ENCODE peak calls at places on chromosomes 13 and 19, in ten cellular contexts. One of them, this sample, is unnamed. For H3K4me1, the result is how much of the 10 kb centered on the place peaks cover.

GRCh38 chr13:110201114-110201513 is 105.8 kb downstream of the COL4A1 start:
- DNase-seq in A549: no peak
- DNase-seq in OCI-LY7: no peak
- DNase-seq in pancreas: no peak
- DNase-seq in cardiac muscle cell: no peak
- DNase-seq in endodermal cell: no peak
- DNase-seq in mucosa of descending colon: no peak
- DNase-seq in endothelial cell of umbilical vein: no peak
- DNase-seq in esophagus squamous epithelium: no peak
- DNase-seq in tibial nerve: no peak
- DNase-seq in this sample: no peak

GRCh38 chr13:113103646-113104045 is 1.9 kb upstream of the F7 start:
- DNase-seq in mucosa of descending colon: no peak
- DNase-seq in pancreas: no peak
- DNase-seq in endothelial cell of umbilical vein: no peak
- DNase-seq in tibial nerve: no peak
- DNase-seq in cardiac muscle cell: no peak
- DNase-seq in OCI-LY7: no peak
- DNase-seq in A549: no peak
- DNase-seq in endodermal cell: no peak
- DNase-seq in esophagus squamous epithelium: no peak
- DNase-seq in this sample: no peak

GRCh38 chr19:30407310-30407709 is 35.1 kb downstream of the ZNF536 start:
- DNase-seq in endodermal cell: no peak
- DNase-seq in endothelial cell of umbilical vein: no peak
- DNase-seq in mucosa of descending colon: no peak
- DNase-seq in pancreas: no peak
- DNase-seq in cardiac muscle cell: no peak
- DNase-seq in OCI-LY7: no peak
- DNase-seq in A549: no peak
- DNase-seq in tibial nerve: no peak
- DNase-seq in esophagus squamous epithelium: no peak
- DNase-seq in this sample: no peak

GRCh38 chr13:104553156-104553555 is 1486.9 kb upstream of the SLC10A2 start:
- DNase-seq in endodermal cell: no peak
- DNase-seq in A549: no peak
- DNase-seq in OCI-LY7: no peak
- DNase-seq in tibial nerve: no peak
- DNase-seq in mucosa of descending colon: no peak
- DNase-seq in pancreas: no peak
- DNase-seq in cardiac muscle cell: no peak
- DNase-seq in esophagus squamous epithelium: no peak
- DNase-seq in endothelial cell of umbilical vein: peak
- DNase-seq in this sample: no peak

GRCh38 chr19:13843104-13843921 is 33.6 kb upstream of the NANOS3 start:
- DNase-seq in OCI-LY7: no peak
- DNase-seq in cardiac muscle cell: peak
- DNase-seq in endodermal cell: peak
- DNase-seq in esophagus squamous epithelium: no peak
- DNase-seq in A549: peak
- DNase-seq in endothelial cell of umbilical vein: peak
- DNase-seq in pancreas: peak
- DNase-seq in tibial nerve: no peak
- DNase-seq in mucosa of descending colon: peak
- DNase-seq in this sample: no peak

GRCh38 chr19:46608178-46608577 is 7.0 kb downstream of the CALM3 start:
- DNase-seq in pancreas: no peak
- DNase-seq in mucosa of descending colon: peak
- DNase-seq in endothelial cell of umbilical vein: no peak
- DNase-seq in cardiac muscle cell: no peak
- DNase-seq in OCI-LY7: no peak
- DNase-seq in A549: no peak
- DNase-seq in tibial nerve: no peak
- DNase-seq in esophagus squamous epithelium: no peak
- DNase-seq in endodermal cell: peak
- DNase-seq in this sample: peak

GRCh38 chr13:114124921-114125320 is 7.5 kb downstream of the RASA3 start:
- DNase-seq in endothelial cell of umbilical vein: no peak
- DNase-seq in endodermal cell: no peak
- DNase-seq in esophagus squamous epithelium: no peak
- DNase-seq in A549: no peak
- DNase-seq in mucosa of descending colon: no peak
- DNase-seq in cardiac muscle cell: no peak
- DNase-seq in pancreas: no peak
- DNase-seq in OCI-LY7: no peak
- DNase-seq in tibial nerve: no peak
- DNase-seq in this sample: no peak

GRCh38 chr19:14091885-14092462 is 1.4 kb upstream of the SAMD1 start:
- DNase-seq in OCI-LY7: peak
- DNase-seq in A549: no peak
- DNase-seq in endodermal cell: peak
- DNase-seq in esophagus squamous epithelium: no peak
- DNase-seq in endothelial cell of umbilical vein: no peak
- DNase-seq in tibial nerve: no peak
- DNase-seq in mucosa of descending colon: no peak
- DNase-seq in pancreas: peak
- DNase-seq in cardiac muscle cell: no peak
- DNase-seq in this sample: no peak

GRCh38 chr19:11140896-11141295 is 14.7 kb downstream of the SPC24 start:
- DNase-seq in endothelial cell of umbilical vein: no peak
- DNase-seq in OCI-LY7: no peak
- DNase-seq in mucosa of descending colon: no peak
- DNase-seq in cardiac muscle cell: no peak
- DNase-seq in endodermal cell: no peak
- DNase-seq in pancreas: no peak
- DNase-seq in tibial nerve: no peak
- DNase-seq in A549: no peak
- DNase-seq in esophagus squamous epithelium: no peak
- DNase-seq in this sample: no peak

GRCh38 chr19:11137542-11138384 is 17.8 kb downstream of the SPC24 start:
- DNase-seq in A549: peak
- DNase-seq in esophagus squamous epithelium: no peak
- DNase-seq in OCI-LY7: peak
- DNase-seq in endothelial cell of umbilical vein: peak
- DNase-seq in pancreas: peak
- DNase-seq in endodermal cell: peak
- DNase-seq in cardiac muscle cell: peak
- DNase-seq in tibial nerve: peak
- DNase-seq in mucosa of descending colon: peak
- DNase-seq in this sample: peak

GRCh38 chr19:11136400-11137101 is 19.0 kb downstream of the SPC24 start:
- DNase-seq in OCI-LY7: no peak
- DNase-seq in endodermal cell: no peak
- DNase-seq in pancreas: no peak
- DNase-seq in esophagus squamous epithelium: no peak
- DNase-seq in tibial nerve: no peak
- DNase-seq in endothelial cell of umbilical vein: no peak
- DNase-seq in cardiac muscle cell: no peak
- DNase-seq in mucosa of descending colon: no peak
- DNase-seq in A549: no peak
- DNase-seq in this sample: no peak

GRCh38 chr19:11141937-11142527 is 13.6 kb downstream of the SPC24 start:
- DNase-seq in esophagus squamous epithelium: no peak
- DNase-seq in pancreas: no peak
- DNase-seq in endothelial cell of umbilical vein: no peak
- DNase-seq in mucosa of descending colon: no peak
- DNase-seq in A549: peak
- DNase-seq in endodermal cell: peak
- DNase-seq in OCI-LY7: no peak
- DNase-seq in cardiac muscle cell: no peak
- DNase-seq in tibial nerve: no peak
- DNase-seq in this sample: no peak

DNA sequence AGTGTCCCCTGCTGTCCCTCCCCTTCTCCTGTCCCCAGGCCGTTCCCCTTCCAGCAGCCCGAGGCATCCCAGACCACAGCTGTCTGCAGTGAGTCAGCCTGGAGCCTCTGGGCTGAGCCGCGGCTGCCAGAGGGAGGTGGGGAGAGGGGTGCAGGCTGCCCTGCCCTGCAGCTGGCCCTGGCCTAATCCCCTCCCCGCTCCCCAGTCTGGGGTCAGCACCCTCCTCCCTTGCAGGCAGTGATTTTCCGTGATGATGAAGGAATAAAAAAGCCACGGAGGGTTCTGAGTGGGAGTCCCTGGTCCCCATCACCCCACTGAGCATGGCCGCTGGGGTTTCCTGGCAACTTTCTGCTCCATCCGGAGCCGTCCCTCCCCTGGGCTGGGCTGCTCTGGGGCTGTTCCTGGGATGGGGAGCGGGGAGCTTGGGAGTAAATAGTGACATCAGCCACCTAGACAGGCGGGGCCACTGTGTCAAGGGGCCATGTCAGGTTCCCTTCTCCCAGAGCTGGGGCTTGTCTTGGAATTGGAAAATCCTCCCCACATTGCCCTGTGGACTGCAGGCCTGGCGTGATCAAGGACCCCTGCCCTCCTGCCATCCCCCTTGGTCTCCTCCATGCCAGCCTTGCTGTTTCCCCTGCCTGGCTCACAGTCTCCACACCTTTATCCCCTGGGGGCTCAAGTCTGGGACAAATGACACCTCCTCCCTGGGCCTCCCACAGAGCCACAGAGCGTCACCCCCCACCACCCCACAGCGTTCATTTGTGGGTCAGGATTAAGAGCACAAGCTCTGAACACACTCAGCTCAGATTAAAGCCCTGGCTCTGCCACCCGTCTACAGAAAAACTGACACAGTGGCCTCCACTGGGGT is 16.7 kb downstream of the SPC24 start:
- DNase-seq in endothelial cell of umbilical vein: peak
- DNase-seq in pancreas: peak
- DNase-seq in tibial nerve: peak
- DNase-seq in esophagus squamous epithelium: no peak
- DNase-seq in OCI-LY7: no peak
- DNase-seq in cardiac muscle cell: peak
- DNase-seq in endodermal cell: peak
- DNase-seq in mucosa of descending colon: peak
- DNase-seq in A549: peak
- DNase-seq in this sample: peak
- H3K4me3 ChIP-seq in endothelial cell of umbilical vein: no peak
- H3K4me3 ChIP-seq in pancreas: no peak
- H3K4me3 ChIP-seq in tibial nerve: peak
- H3K4me3 ChIP-seq in esophagus squamous epithelium: no peak
- H3K4me3 ChIP-seq in OCI-LY7: no peak
- H3K4me3 ChIP-seq in cardiac muscle cell: no peak
- H3K4me3 ChIP-seq in endodermal cell: no peak
- H3K4me3 ChIP-seq in mucosa of descending colon: no peak
- H3K4me3 ChIP-seq in A549: peak
- H3K4me3 ChIP-seq in this sample: peak

GRCh38 chr13:20116213-20116612 is 44.6 kb downstream of the GJA3 start:
- DNase-seq in esophagus squamous epithelium: no peak
- DNase-seq in mucosa of descending colon: no peak
- DNase-seq in endothelial cell of umbilical vein: no peak
- DNase-seq in OCI-LY7: no peak
- DNase-seq in A549: no peak
- DNase-seq in endodermal cell: peak
- DNase-seq in pancreas: no peak
- DNase-seq in cardiac muscle cell: no peak
- DNase-seq in tibial nerve: no peak
- DNase-seq in this sample: no peak
- TF ChIP-seq CTCF in esophagus squamous epithelium: no peak
- TF ChIP-seq CTCF in mucosa of descending colon: no peak
- TF ChIP-seq CTCF in endothelial cell of umbilical vein: no peak
- TF ChIP-seq CTCF in OCI-LY7: peak
- TF ChIP-seq CTCF in A549: no peak
- TF ChIP-seq CTCF in endodermal cell: peak
- TF ChIP-seq CTCF in pancreas: no peak
- TF ChIP-seq CTCF in cardiac muscle cell: no peak
- TF ChIP-seq CTCF in tibial nerve: no peak
- TF ChIP-seq CTCF in this sample: no peak

DNA sequence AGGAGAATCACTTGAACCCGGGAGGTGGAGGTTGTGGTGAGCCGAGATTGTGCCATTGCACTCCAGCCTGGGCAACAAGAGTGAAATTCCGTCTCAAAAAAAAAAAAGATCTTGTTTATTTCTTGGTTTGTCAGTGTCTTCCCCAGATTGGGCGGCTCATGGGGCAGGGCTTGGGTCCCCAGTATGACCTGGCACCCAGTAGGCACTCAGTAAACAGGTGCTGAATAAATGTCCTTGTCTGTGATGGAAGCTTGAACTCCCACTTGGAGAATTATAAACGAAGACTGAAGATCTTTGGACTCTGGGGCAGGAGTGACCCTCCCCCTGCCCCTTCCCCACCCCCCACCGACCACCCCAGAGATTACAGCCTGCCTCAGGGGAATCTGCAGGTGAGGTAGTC is 9.9 kb upstream of the FUT5 start:
- DNase-seq in OCI-LY7: no peak
- DNase-seq in mucosa of descending colon: no peak
- DNase-seq in endothelial cell of umbilical vein: no peak
- DNase-seq in pancreas: no peak
- DNase-seq in endodermal cell: no peak
- DNase-seq in esophagus squamous epithelium: no peak
- DNase-seq in A549: no peak
- DNase-seq in cardiac muscle cell: no peak
- DNase-seq in tibial nerve: no peak
- DNase-seq in this sample: no peak
- H3K4me1 ChIP-seq in OCI-LY7: under half
- H3K4me1 ChIP-seq in mucosa of descending colon: under half
- H3K4me1 ChIP-seq in endothelial cell of umbilical vein: under half
- H3K4me1 ChIP-seq in pancreas: under half
- H3K4me1 ChIP-seq in endodermal cell: under half
- H3K4me1 ChIP-seq in esophagus squamous epithelium: under half
- H3K4me1 ChIP-seq in A549: under half
- H3K4me1 ChIP-seq in cardiac muscle cell: under half
- H3K4me1 ChIP-seq in tibial nerve: under half
- H3K4me1 ChIP-seq in this sample: under half

GRCh38 chr19:10333758-10334339 is 520 bp upstream of the RAVER1 start:
- DNase-seq in tibial nerve: no peak
- DNase-seq in endothelial cell of umbilical vein: no peak
- DNase-seq in pancreas: no peak
- DNase-seq in mucosa of descending colon: no peak
- DNase-seq in endodermal cell: peak
- DNase-seq in esophagus squamous epithelium: no peak
- DNase-seq in A549: no peak
- DNase-seq in cardiac muscle cell: peak
- DNase-seq in OCI-LY7: no peak
- DNase-seq in this sample: no peak

GRCh38 chr19:10332965-10333757 is at the start of gene RAVER1:
- DNase-seq in esophagus squamous epithelium: peak
- DNase-seq in tibial nerve: peak
- DNase-seq in A549: peak
- DNase-seq in endothelial cell of umbilical vein: peak
- DNase-seq in mucosa of descending colon: peak
- DNase-seq in OCI-LY7: peak
- DNase-seq in pancreas: peak
- DNase-seq in cardiac muscle cell: peak
- DNase-seq in endodermal cell: peak
- DNase-seq in this sample: peak

GRCh38 chr19:10334340-10335148 is 1.2 kb upstream of the RAVER1 start:
- DNase-seq in esophagus squamous epithelium: peak
- DNase-seq in A549: peak
- DNase-seq in pancreas: peak
- DNase-seq in OCI-LY7: peak
- DNase-seq in tibial nerve: peak
- DNase-seq in mucosa of descending colon: peak
- DNase-seq in endodermal cell: peak
- DNase-seq in cardiac muscle cell: peak
- DNase-seq in endothelial cell of umbilical vein: peak
- DNase-seq in this sample: peak

GRCh38 chr19:10332158-10332964 is 968 bp downstream of the RAVER1 start:
- DNase-seq in A549: no peak
- DNase-seq in pancreas: no peak
- DNase-seq in cardiac muscle cell: no peak
- DNase-seq in mucosa of descending colon: peak
- DNase-seq in tibial nerve: no peak
- DNase-seq in esophagus squamous epithelium: no peak
- DNase-seq in endothelial cell of umbilical vein: no peak
- DNase-seq in OCI-LY7: no peak
- DNase-seq in endodermal cell: peak
- DNase-seq in this sample: no peak

DNA sequence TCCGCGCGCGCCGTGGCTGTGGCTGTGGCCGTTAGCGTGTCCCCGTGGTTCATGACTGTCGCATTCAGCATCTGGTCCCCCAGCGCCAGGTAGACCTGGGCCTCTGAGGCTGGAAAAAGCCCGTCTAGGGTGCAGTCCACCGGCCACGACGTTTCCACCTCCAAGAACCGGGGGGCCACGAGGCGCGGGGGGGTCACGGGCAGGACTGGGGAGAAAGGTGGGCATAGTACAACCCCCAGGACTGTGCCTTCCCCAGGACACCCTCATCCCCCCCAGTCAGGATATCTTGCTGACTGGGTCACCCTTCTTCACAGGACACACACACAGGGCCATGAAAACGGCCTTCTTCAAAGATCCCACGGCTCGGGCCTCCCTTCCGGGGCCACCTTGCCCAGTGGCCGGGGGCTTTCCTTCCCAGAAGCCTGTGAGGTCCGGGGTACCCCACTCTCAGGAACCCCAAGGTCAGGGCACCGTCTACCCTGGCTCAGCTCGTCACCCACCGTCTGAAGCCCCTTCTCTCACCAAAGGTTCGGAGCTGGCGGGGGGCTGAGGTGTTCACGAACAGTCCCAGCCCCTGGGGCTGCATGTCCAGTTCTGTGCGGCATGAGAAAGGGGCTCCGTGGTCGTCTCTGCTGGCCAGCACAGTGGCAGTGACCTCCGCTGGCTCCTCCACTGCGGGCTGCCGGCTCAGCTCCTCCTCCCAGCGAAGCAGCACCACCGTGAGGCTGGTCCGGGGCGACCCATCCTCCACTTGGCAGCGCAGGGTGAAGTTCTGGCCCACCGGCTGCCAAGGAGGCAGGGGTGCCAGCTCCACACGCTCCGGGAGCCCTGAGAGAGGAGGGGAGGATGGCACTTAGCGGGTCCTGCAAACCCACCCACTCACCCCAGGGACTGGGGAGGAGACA is 2.1 kb upstream of the RAVER1 start:
- DNase-seq in pancreas: no peak
- DNase-seq in tibial nerve: no peak
- DNase-seq in cardiac muscle cell: peak
- DNase-seq in OCI-LY7: no peak
- DNase-seq in esophagus squamous epithelium: no peak
- DNase-seq in endodermal cell: peak
- DNase-seq in mucosa of descending colon: peak
- DNase-seq in endothelial cell of umbilical vein: no peak
- DNase-seq in A549: no peak
- DNase-seq in this sample: no peak
- H3K4me3 ChIP-seq in pancreas: peak
- H3K4me3 ChIP-seq in tibial nerve: no peak
- H3K4me3 ChIP-seq in cardiac muscle cell: no peak
- H3K4me3 ChIP-seq in OCI-LY7: no peak
- H3K4me3 ChIP-seq in esophagus squamous epithelium: peak
- H3K4me3 ChIP-seq in endodermal cell: peak
- H3K4me3 ChIP-seq in mucosa of descending colon: no peak
- H3K4me3 ChIP-seq in endothelial cell of umbilical vein: no peak
- H3K4me3 ChIP-seq in A549: peak
- H3K4me3 ChIP-seq in this sample: peak

This sample was measured in ascending aorta.